ENCODE peak calls at places on chromosome 22, in four cellular contexts. R, G, S and Z are unnamed samples.

GRCh38 chr22:46007003-46007847 is 30.3 kb upstream of the WNT7B start:
- DNase-seq in R (no peak), G (peak), S (no peak), Z (no peak)

GRCh38 chr22:40116496-40117200 is 61.1 kb upstream of the TNRC6B start:
- DNase-seq in R (no peak), G (no peak), S (no peak), Z (no peak)

GRCh38 chr22:38799265-38800002 is 5.5 kb upstream of the DNAL4 start:
- DNase-seq in R (no peak), G (peak), S (no peak), Z (no peak)

GRCh38 chr22:19548964-19549363 is 24.8 kb upstream of the CLDN5 start:
- DNase-seq in R (no peak), G (no peak), S (no peak), Z (no peak)

GRCh38 chr22:41302016-41302767 is 867 bp downstream of the ZC3H7B start:
- DNase-seq in R (no peak), G (no peak), S (no peak), Z (peak)

GRCh38 chr22:41780714-41781507 is 19.6 kb upstream of the CCDC134 start:
- DNase-seq in R (no peak), G (peak), S (no peak), Z (peak)

GRCh38 chr22:40524392-40525249 is 111.9 kb downstream of the MRTFA start:
- DNase-seq in R (no peak), G (peak), S (no peak), Z (no peak)

GRCh38 chr22:19182472-19183157 is 4.1 kb upstream of the SLC25A1 start:
- DNase-seq in R (no peak), G (no peak), S (no peak), Z (no peak)

GRCh38 chr22:21651521-21652009 is 9.5 kb downstream of the SDF2L1 start:
- DNase-seq in R (peak), G (no peak), S (no peak), Z (no peak)

GRCh38 chr22:39238561-39238960 is 6.2 kb downstream of the PDGFB start:
- DNase-seq in R (no peak), G (no peak), S (no peak), Z (no peak)

GRCh38 chr22:17343766-17344165 is 25.5 kb upstream of the CECR2 start:
- DNase-seq in R (no peak), G (no peak), S (no peak), Z (no peak)

GRCh38 chr22:32617271-32617670 is 142.7 kb downstream of the FBXO7 start:
- DNase-seq in R (no peak), G (peak), S (no peak), Z (no peak)

GRCh38 chr22:46864314-46865051 is 102.0 kb downstream of the TBC1D22A start:
- DNase-seq in R (no peak), G (no peak), S (no peak), Z (no peak)

GRCh38 chr22:41267958-41268357 is 18.0 kb downstream of the RANGAP1 start:
- DNase-seq in R (no peak), G (no peak), S (no peak), Z (no peak)

GRCh38 chr22:21646608-21647590 is 4.8 kb downstream of the SDF2L1 start:
- DNase-seq in R (peak), G (peak), S (no peak), Z (peak)

GRCh38 chr22:41341990-41342389 is 39.8 kb upstream of the TEF start:
- DNase-seq in R (no peak), G (peak), S (no peak), Z (no peak)

GRCh38 chr22:46445771-46446485 is 91.5 kb downstream of the CELSR1 start:
- DNase-seq in R (no peak), G (no peak), S (no peak), Z (no peak)

GRCh38 chr22:46649176-46650077 is 29.2 kb downstream of the GRAMD4 start:
- DNase-seq in R (no peak), G (peak), S (no peak), Z (no peak)

GRCh38 chr22:49787861-49788260 is 39.8 kb downstream of the BRD1 start:
- DNase-seq in R (no peak), G (no peak), S (no peak), Z (no peak)

GRCh38 chr22:40175571-40176105 is 2.1 kb upstream of the TNRC6B start:
- DNase-seq in R (no peak), G (no peak), S (no peak), Z (no peak)

GRCh38 chr22:21945453-21946261 is 7.0 kb downstream of the PPM1F start:
- DNase-seq in R (no peak), G (no peak), S (no peak), Z (no peak)

GRCh38 chr22:20569059-20570058 is 61.9 kb downstream of the MED15 start:
- DNase-seq in R (no peak), G (peak), S (no peak), Z (no peak)

GRCh38 chr22:46229701-46230100 is 20.4 kb downstream of the CDPF1 start:
- DNase-seq in R (no peak), G (peak), S (no peak), Z (no peak)

GRCh38 chr22:47192106-47192650 is 429.7 kb downstream of the TBC1D22A start:
- DNase-seq in R (peak), G (no peak), S (no peak), Z (no peak)

GRCh38 chr22:39517470-39517869 is 2.9 kb upstream of the ATF4 start:
- DNase-seq in R (no peak), G (no peak), S (no peak), Z (no peak)

GRCh38 chr22:19619144-19620009 is 94.9 kb upstream of the SEPTIN5 start:
- DNase-seq in R (no peak), G (no peak), S (no peak), Z (no peak)

GRCh38 chr22:19496324-19496630 is 16.6 kb downstream of the CDC45 start:
- DNase-seq in R (no peak), G (no peak), S (no peak), Z (no peak)

GRCh38 chr22:28249402-28249801 is 330.3 kb upstream of the PITPNB start:
- DNase-seq in R (no peak), G (no peak), S (no peak), Z (peak)

GRCh38 chr22:39233736-39234120 is 11.1 kb downstream of the PDGFB start:
- DNase-seq in R (no peak), G (no peak), S (no peak), Z (no peak)

GRCh38 chr22:24310969-24311368 is 40.3 kb downstream of the SPECC1L start:
- DNase-seq in R (no peak), G (no peak), S (no peak), Z (no peak)

GRCh38 chr22:46092646-46093410 is 57.5 kb upstream of the PPARA start:
- DNase-seq in R (no peak), G (no peak), S (no peak), Z (no peak)

GRCh38 chr22:33579448-33580093 is 340.7 kb downstream of the LARGE1 start:
- DNase-seq in R (peak), G (peak), S (peak), Z (peak)

GRCh38 chr22:36442506-36443197 is 38.8 kb downstream of the TXN2 start:
- DNase-seq in R (no peak), G (no peak), S (no peak), Z (peak)

GRCh38 chr22:36439481-36440271 is 41.8 kb downstream of the TXN2 start:
- DNase-seq in R (no peak), G (peak), S (no peak), Z (peak)

GRCh38 chr22:36445158-36445668 is 36.2 kb downstream of the TXN2 start:
- DNase-seq in R (no peak), G (peak), S (no peak), Z (no peak)

GRCh38 chr22:36443198-36443770 is 38.2 kb downstream of the TXN2 start:
- DNase-seq in R (no peak), G (no peak), S (no peak), Z (peak)

GRCh38 chr22:36440429-36441002 is 40.9 kb downstream of the TXN2 start:
- DNase-seq in R (no peak), G (no peak), S (no peak), Z (no peak)
- H4K8ac ChIP-seq in R (no peak), G (peak), S (no peak), Z (no peak)

GRCh38 chr22:48224332-48224731 is 1461.9 kb downstream of the TBC1D22A start:
- DNase-seq in R (no peak), G (no peak), S (no peak), Z (no peak)
- H2BK15ac ChIP-seq in R (no peak), G (no peak), S (no peak), Z (no peak)

GRCh38 chr22:29301716-29302401 is 4.6 kb upstream of the GAS2L1 start:
- DNase-seq in R (peak), G (no peak), S (no peak), Z (peak)

GRCh38 chr22:29300807-29301601 is 5.4 kb upstream of the GAS2L1 start:
- DNase-seq in R (no peak), G (no peak), S (no peak), Z (peak)

GRCh38 chr22:29302402-29302680 is 4.1 kb upstream of the GAS2L1 start:
- DNase-seq in R (no peak), G (no peak), S (no peak), Z (no peak)

GRCh38 chr22:29300467-29300806 is 6.0 kb upstream of the GAS2L1 start:
- DNase-seq in R (no peak), G (no peak), S (no peak), Z (no peak)

DNA sequence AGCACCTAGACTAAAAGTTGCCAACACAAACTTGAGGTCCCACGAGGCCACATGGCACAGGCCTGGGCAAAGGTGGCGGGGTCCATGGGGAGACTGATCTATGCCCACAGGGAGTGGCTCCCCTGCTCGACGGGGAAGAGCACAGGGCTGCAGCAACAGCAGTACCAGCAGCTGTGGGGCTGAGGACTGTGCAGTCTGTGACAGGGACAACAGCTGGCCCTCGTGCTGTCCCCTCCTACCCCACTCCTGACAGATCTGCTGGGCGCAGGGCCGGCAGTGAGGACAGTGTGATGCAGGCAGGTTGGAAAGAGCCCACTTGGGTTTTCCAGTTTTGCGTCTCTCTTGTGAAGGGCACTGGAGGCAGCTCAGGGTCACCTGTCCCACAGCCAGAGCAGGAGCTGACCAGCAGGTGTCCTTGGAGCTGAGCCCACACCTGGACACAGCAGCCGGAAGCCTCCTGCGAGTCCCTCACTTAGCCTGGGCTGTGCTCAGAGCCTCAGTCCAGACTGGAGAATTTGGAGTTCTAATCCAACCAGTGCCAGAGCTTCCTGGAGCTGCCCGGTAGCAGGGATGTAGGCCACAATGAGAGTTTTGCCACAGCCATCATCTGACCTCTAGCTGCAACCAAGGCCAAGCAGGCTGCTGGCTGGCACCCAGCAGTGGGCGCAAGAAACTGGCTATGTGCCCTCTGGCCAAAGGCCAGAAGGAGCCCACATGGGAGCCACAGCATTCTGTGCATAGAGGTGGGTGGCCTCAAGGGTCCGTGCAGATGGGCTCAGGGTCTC is 3.6 kb upstream of the GAS2L1 start:
- DNase-seq in R (peak), G (no peak), S (no peak), Z (peak)
- H4K5ac ChIP-seq in R (no peak), G (no peak), S (no peak), Z (no peak)

GRCh38 chr22:31286360-31287255 is 5.7 kb downstream of the PIK3IP1 start:
- DNase-seq in R (no peak), G (no peak), S (no peak), Z (no peak)

GRCh38 chr22:31284241-31284745 is 8.0 kb downstream of the PIK3IP1 start:
- DNase-seq in R (no peak), G (no peak), S (no peak), Z (no peak)

GRCh38 chr22:31282748-31283468 is 9.4 kb downstream of the PIK3IP1 start:
- DNase-seq in R (no peak), G (no peak), S (no peak), Z (no peak)

GRCh38 chr22:31281733-31282132 is 10.6 kb downstream of the PIK3IP1 start:
- DNase-seq in R (no peak), G (no peak), S (no peak), Z (no peak)

GRCh38 chr22:31284756-31285155 is 7.5 kb downstream of the PIK3IP1 start:
- DNase-seq in R (no peak), G (no peak), S (no peak), Z (no peak)
- H4K8ac ChIP-seq in R (no peak), G (no peak), S (no peak), Z (no peak)

GRCh38 chr22:44736581-44737413 is 15.6 kb upstream of the ARHGAP8 start:
- DNase-seq in R (no peak), G (peak), S (no peak), Z (no peak)
- H2BK15ac ChIP-seq in R (no peak), G (no peak), S (peak), Z (no peak)

GRCh38 chr22:43546186-43546585 is 134.4 kb downstream of the MPPED1 start:
- DNase-seq in R (no peak), G (no peak), S (no peak), Z (no peak)

GRCh38 chr22:43554694-43555365 is 143.0 kb downstream of the MPPED1 start:
- DNase-seq in R (no peak), G (no peak), S (no peak), Z (no peak)

GRCh38 chr22:43554259-43554636 is 142.4 kb downstream of the MPPED1 start:
- DNase-seq in R (no peak), G (no peak), S (no peak), Z (no peak)

GRCh38 chr22:43553451-43554258 is 141.8 kb downstream of the MPPED1 start:
- DNase-seq in R (no peak), G (no peak), S (no peak), Z (no peak)

GRCh38 chr22:43550024-43550620 is 138.3 kb downstream of the MPPED1 start:
- DNase-seq in R (peak), G (no peak), S (no peak), Z (no peak)
- H4K5ac ChIP-seq in R (no peak), G (no peak), S (no peak), Z (no peak)

GRCh38 chr22:37746366-37747089 is 49.7 kb downstream of the TRIOBP start:
- DNase-seq in R (no peak), G (no peak), S (no peak), Z (peak)

GRCh38 chr22:37747090-37747714 is 50.4 kb downstream of the TRIOBP start:
- DNase-seq in R (peak), G (peak), S (no peak), Z (peak)

GRCh38 chr22:37747715-37748100 is 50.9 kb downstream of the TRIOBP start:
- DNase-seq in R (no peak), G (no peak), S (no peak), Z (no peak)

GRCh38 chr22:37744589-37744988 is 47.7 kb downstream of the TRIOBP start:
- DNase-seq in R (no peak), G (no peak), S (no peak), Z (peak)

DNA sequence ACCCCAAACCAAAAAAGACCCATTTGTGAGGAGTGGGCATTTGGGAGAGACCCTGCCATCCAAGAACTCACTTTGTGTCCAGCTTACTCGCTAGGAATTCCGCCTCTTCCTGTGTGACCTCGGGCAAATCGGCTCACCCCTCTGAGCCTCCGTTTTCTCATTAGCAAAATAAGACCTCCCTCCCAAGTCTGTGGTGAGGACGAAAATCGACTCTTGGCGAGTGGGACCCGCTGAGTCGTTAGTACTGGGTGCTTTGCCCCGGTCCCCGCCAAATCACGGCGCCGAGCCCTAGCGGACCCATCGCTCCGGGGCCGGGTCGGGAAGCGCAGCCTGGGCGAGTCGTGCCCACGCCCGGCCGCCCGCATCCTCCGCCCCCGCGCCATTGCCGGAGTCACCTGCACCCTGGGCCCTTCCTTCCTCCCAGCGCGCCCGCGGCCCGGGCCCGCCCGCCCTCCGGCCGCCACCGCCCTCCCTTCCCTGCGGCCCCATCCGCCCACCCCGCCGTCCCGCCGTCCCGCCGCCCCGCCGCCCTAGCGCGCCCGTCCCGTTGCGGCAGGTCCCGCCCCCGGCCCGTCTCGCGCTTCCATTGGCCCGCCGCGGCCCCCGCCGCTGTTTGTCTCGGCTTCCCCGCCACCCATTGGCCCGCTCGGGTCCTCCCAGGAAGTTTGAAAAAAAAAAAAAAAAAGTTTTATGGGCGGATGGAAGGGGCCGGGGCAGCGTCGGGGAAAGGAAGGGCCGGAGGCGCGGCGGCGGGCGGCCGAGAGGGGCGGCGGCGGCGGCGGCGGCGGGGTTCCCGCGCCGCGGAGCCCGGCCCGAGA is 48.9 kb downstream of the TRIOBP start:
- DNase-seq in R (peak), G (peak), S (no peak), Z (peak)
- H4K8ac ChIP-seq in R (no peak), G (peak), S (no peak), Z (no peak)

GRCh38 chr22:27224485-27225364 is 567.3 kb downstream of the MIAT start:
- DNase-seq in R (no peak), G (peak), S (no peak), Z (no peak)
- H2BK15ac ChIP-seq in R (no peak), G (peak), S (no peak), Z (no peak)

GRCh38 chr22:23260645-23261581 is 80.6 kb downstream of the BCR start:
- DNase-seq in R (no peak), G (no peak), S (no peak), Z (no peak)
- H4K5ac ChIP-seq in R (no peak), G (no peak), S (no peak), Z (no peak)

GRCh38 chr22:25352294-25352680 is 132.8 kb downstream of the CRYBB2 start:
- DNase-seq in R (no peak), G (no peak), S (no peak), Z (no peak)
- H4K8ac ChIP-seq in R (no peak), G (no peak), S (no peak), Z (no peak)